ENCODE peak calls at places on chromosome 6, in eight cellular contexts. P is omental fat pad, H is GM12865, D is brain microvascular endothelial cell, I is endothelial cell, N is B cell, W is cardiac muscle cell, B is HFF-Myc. T is an unnamed sample.

GRCh38 chr6:35492664-35493284 is 4.1 kb downstream of the TEAD3 start:
- DNase-seq in B (no peak), I (no peak), N (no peak), W (no peak), P (no peak), D (no peak), H (no peak), T (no peak)

GRCh38 chr6:74510878-74511277 is 695.0 kb downstream of the COL12A1 start:
- DNase-seq in I (no peak), B (no peak), D (peak), N (no peak), W (peak), H (no peak), P (no peak), T (no peak)

GRCh38 chr6:53724501-53724900 is 58.9 kb upstream of the KLHL31 start:
- DNase-seq in W (no peak), I (no peak), P (no peak), H (no peak), N (no peak), B (no peak), D (no peak), T (no peak)

GRCh38 chr6:4567141-4567540 is 209.1 kb upstream of the CDYL start:
- DNase-seq in H (no peak), N (no peak), B (no peak), W (peak), I (no peak), D (peak), P (no peak), T (no peak)

GRCh38 chr6:87731818-87732661 is 30.0 kb upstream of the AKIRIN2 start:
- DNase-seq in H (peak), D (peak), W (peak), N (no peak), I (no peak), P (peak), B (peak), T (no peak)

GRCh38 chr6:74439412-74439811 is 743.4 kb downstream of the CD109 start:
- DNase-seq in I (no peak), D (no peak), B (no peak), W (no peak), P (no peak), N (no peak), H (no peak), T (no peak)

GRCh38 chr6:13554929-13555333 is 19.5 kb upstream of the SIRT5 start:
- DNase-seq in H (no peak), W (peak), I (peak), D (no peak), P (no peak), B (no peak), N (no peak), T (peak)

GRCh38 chr6:169861431-169862045 is 110.1 kb downstream of the ERMARD start:
- DNase-seq in N (no peak), P (no peak), I (no peak), B (no peak), D (no peak), H (no peak), W (no peak), T (no peak)

GRCh38 chr6:53244958-53245357 is 96.3 kb upstream of the GCM1 start:
- DNase-seq in W (no peak), I (no peak), B (no peak), P (no peak), N (peak), D (no peak), H (peak), T (no peak)

GRCh38 chr6:146444195-146444594 is 99.4 kb upstream of the RAB32 start:
- DNase-seq in B (no peak), N (no peak), H (no peak), D (no peak), W (no peak), I (no peak), P (no peak), T (no peak)

GRCh38 chr6:108476381-108476780 is 84.3 kb upstream of the FOXO3 start:
- DNase-seq in D (no peak), N (no peak), P (no peak), W (no peak), I (no peak), H (no peak), B (no peak), T (no peak)

GRCh38 chr6:170186006-170186908 is 104.6 kb downstream of the DLL1 start:
- DNase-seq in W (no peak), B (no peak), N (no peak), P (no peak), H (no peak), I (no peak), D (no peak), T (no peak)

GRCh38 chr6:107666084-107666981 is 157.8 kb downstream of the SCML4 start:
- DNase-seq in N (no peak), H (no peak), W (peak), I (no peak), D (peak), P (no peak), B (no peak), T (no peak)

GRCh38 chr6:141682391-141682790 is 450.3 kb upstream of the GJE1 start:
- DNase-seq in P (no peak), W (no peak), I (no peak), H (no peak), N (no peak), B (no peak), D (no peak), T (no peak)

GRCh38 chr6:141675957-141676356 is 456.8 kb upstream of the GJE1 start:
- DNase-seq in B (no peak), H (no peak), D (no peak), I (no peak), P (no peak), N (no peak), W (peak), T (no peak)

DNA sequence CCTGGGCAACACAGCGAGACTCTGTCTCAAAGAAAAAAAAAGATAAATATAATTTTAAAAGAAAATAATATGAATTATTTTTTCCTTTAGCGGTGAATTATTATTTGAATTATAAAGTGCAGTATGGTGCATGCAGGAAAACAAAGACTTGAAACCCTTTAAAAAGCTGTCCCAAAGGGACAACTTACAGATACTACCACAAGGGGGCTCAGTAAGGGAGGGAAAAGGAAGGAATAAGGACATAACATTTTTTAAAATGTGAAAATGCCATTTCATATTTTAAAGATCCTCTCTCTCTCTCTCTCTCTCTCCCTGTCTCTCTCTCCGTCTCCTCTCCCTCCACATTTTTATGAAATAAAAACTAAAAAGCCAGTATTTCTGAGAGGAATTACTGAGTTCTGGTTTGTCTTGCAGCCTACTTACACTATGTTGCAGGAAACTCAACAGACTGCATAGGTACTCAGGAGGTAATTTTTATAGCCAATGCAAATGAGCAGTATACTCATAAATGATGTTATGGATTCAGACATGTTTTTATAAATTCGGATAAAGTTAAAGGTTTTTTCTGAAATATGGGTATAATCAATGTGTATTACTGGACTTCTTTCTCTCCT is 455.0 kb upstream of the GJE1 start:
- DNase-seq in B (no peak), I (peak), D (peak), H (peak), N (no peak), W (peak), P (no peak), T (no peak)
- TF ChIP-seq CTCF in B (peak), I (peak), D (peak), H (peak), N (peak), W (peak), P (no peak), T (peak)

GRCh38 chr6:148251286-148251685 is 91.4 kb upstream of the SASH1 start:
- DNase-seq in N (no peak), P (no peak), B (peak), H (peak), D (peak), W (peak), I (no peak), T (no peak)
- TF ChIP-seq CTCF in N (no peak), P (no peak), B (peak), H (peak), D (peak), W (peak), I (no peak), T (no peak)

GRCh38 chr6:30071081-30071818 is 4.3 kb downstream of the PPP1R11 start:
- DNase-seq in I (peak), D (peak), W (peak), P (no peak), N (no peak), H (no peak), B (no peak), T (peak)
- TF ChIP-seq CTCF in I (no peak), D (peak), W (peak), P (no peak), N (no peak), H (no peak), B (no peak), T (no peak)

GRCh38 chr6:894274-894673 is 201.3 kb upstream of the EXOC2 start:
- DNase-seq in B (no peak), D (no peak), W (no peak), I (peak), N (no peak), P (no peak), H (no peak), T (no peak)
- TF ChIP-seq CTCF in B (peak), D (no peak), W (no peak), I (no peak), N (no peak), P (no peak), H (no peak), T (peak)

GRCh38 chr6:31730631-31731086 is 1.6 kb upstream of the DDAH2 start:
- DNase-seq in N (no peak), P (no peak), I (no peak), H (no peak), D (no peak), W (no peak), B (no peak), T (no peak)

GRCh38 chr6:31727717-31728671 is 1.1 kb downstream of the DDAH2 start:
- DNase-seq in W (no peak), H (peak), B (no peak), I (no peak), D (no peak), N (no peak), P (no peak), T (no peak)

GRCh38 chr6:31728767-31729514 is at the start of gene DDAH2:
- DNase-seq in P (no peak), D (no peak), B (no peak), W (no peak), I (no peak), N (no peak), H (no peak), T (no peak)

GRCh38 chr6:31729979-31730630 is 1.0 kb upstream of the DDAH2 start:
- DNase-seq in I (peak), B (peak), H (peak), W (peak), N (peak), D (peak), P (peak), T (peak)

GRCh38 chr6:31729515-31729978 is 448 bp upstream of the DDAH2 start:
- DNase-seq in B (no peak), N (peak), D (peak), I (peak), P (peak), W (peak), H (peak), T (peak)
- TF ChIP-seq CTCF in B (no peak), N (peak), D (no peak), I (no peak), P (peak), W (no peak), H (peak), T (peak)

DNA sequence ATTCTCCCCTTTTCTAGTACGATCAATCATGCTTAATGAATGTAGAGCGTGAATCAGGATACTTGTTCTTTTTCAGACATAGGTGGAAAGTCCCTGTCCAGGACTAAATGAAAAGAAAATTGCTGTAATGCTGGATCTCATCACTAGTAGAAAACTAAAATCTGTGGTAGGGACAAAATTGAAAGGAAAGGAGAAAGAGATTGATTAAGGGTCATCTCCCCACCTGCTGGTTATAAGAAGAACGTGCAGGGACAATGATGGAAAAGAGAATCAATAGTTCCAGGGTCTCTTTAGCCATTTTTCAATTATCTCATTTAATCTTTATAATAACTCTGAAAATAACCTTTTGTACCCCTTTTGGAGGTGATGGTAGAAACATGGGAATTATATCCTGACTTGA is 18.7 kb upstream of the HLA-DRB1 start:
- DNase-seq in W (no peak), H (peak), N (no peak), D (no peak), P (no peak), B (no peak), I (no peak), T (no peak)
- TF ChIP-seq CTCF in W (no peak), H (peak), N (no peak), D (no peak), P (no peak), B (no peak), I (no peak), T (no peak)

GRCh38 chr6:55953384-55953783 is 78.0 kb upstream of the BMP5 start:
- DNase-seq in H (peak), B (no peak), I (no peak), D (peak), N (no peak), P (no peak), W (peak), T (no peak)
- TF ChIP-seq CTCF in H (no peak), B (peak), I (no peak), D (peak), N (no peak), P (no peak), W (peak), T (no peak)

DNA sequence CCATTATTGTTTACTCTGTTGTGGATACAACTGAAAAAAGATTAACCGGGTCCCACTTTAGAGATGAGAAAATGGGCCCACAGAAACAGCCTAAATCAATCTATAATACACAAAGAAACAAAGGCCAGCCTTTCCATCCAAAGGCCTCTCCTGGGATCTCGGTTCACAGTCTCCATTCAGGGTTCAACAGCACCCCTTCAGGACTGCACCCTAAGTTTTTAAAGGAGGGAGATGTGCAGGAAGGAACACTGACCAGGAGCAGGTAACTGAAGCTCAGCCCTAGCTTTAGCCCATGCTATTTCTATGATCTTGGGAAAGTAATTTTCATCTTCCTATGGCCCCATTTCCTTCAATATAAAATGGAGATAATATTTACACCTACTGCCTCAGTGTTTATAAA is 147.7 kb downstream of the BTBD9 start:
- DNase-seq in P (no peak), N (no peak), D (no peak), W (no peak), I (no peak), H (no peak), B (no peak), T (no peak)
- TF ChIP-seq CTCF in P (no peak), N (no peak), D (no peak), W (no peak), I (no peak), H (no peak), B (no peak), T (no peak)